ENCODE peak calls at places on chromosomes 4 and X, in six cellular contexts. V, R, E, X, U and S are unnamed samples.

GRCh38 chrX:19888419-19888879 is 1.0 kb upstream of the SH3KBP1 start:
- DNase-seq in V (peak), R (peak), E (peak), X (no peak), U (no peak), S (peak)

GRCh38 chrX:129996120-129996519 is 13.7 kb downstream of the BCORL1 start:
- DNase-seq in V (no peak), R (no peak), E (no peak), X (peak), U (no peak), S (no peak)

GRCh38 chr4:89099034-89099433 is 12.3 kb upstream of the TIGD2 start:
- DNase-seq in V (no peak), R (no peak), E (no peak), X (no peak), U (no peak), S (no peak)

GRCh38 chr4:107838763-107839162 is 14.0 kb downstream of the SGMS2 start:
- DNase-seq in V (no peak), R (no peak), E (no peak), X (no peak), U (no peak), S (no peak)

GRCh38 chr4:25915359-25915716 is 1.3 kb downstream of the SMIM20 start:
- DNase-seq in V (no peak), R (peak), E (no peak), X (no peak), U (no peak), S (no peak)

GRCh38 chr4:5165419-5166369 is 114.4 kb downstream of the STK32B start:
- DNase-seq in V (peak), R (no peak), E (no peak), X (no peak), U (no peak), S (no peak)

GRCh38 chr4:180734753-180735432 is 1508.3 kb upstream of the TENM3 start:
- DNase-seq in V (no peak), R (no peak), E (no peak), X (no peak), U (no peak), S (no peak)

GRCh38 chr4:181971973-181972372 is 271.2 kb upstream of the TENM3 start:
- DNase-seq in V (no peak), R (no peak), E (no peak), X (no peak), U (no peak), S (no peak)

GRCh38 chrX:119036369-119037029 is 36.3 kb upstream of the CT47C1 start:
- DNase-seq in V (no peak), R (no peak), E (no peak), X (no peak), U (no peak), S (no peak)